ENCODE peak calls at places on chromosome 2, in nine cellular contexts. T, Q, Z, W, I, F, E, L and R are unnamed samples.
A peak's percentile ranks its signal among the peaks of the same experiment; 100 is the strongest.

GRCh38 chr2:130391872-130392670 is 36.2 kb downstream of the PTPN18 start:
- DNase-seq in Q (peak; percentile 64), W (no peak), L (peak; percentile 53), E (no peak), Z (no peak), T (no peak), F (peak; percentile 1), I (no peak), R (no peak)

GRCh38 chr2:165253178-165253577 is 14.0 kb downstream of the SCN2A start:
- DNase-seq in T (no peak), Z (no peak), W (no peak), Q (no peak), L (no peak), F (no peak), I (no peak), E (no peak), R (no peak)

GRCh38 chr2:71922501-71923142 is 225.0 kb downstream of the CYP26B1 start:
- DNase-seq in L (no peak), Q (no peak), F (no peak), E (no peak), Z (no peak), I (no peak), W (no peak), T (no peak), R (no peak)

GRCh38 chr2:241776336-241777166 is at the start of gene GAL3ST2:
- DNase-seq in Q (peak; percentile 53), I (no peak), Z (no peak), L (no peak), E (no peak), T (no peak), W (no peak), F (no peak), R (no peak)

GRCh38 chr2:67322361-67323001 is 74.7 kb upstream of the ETAA1 start:
- DNase-seq in F (no peak), Q (peak; percentile 81), W (no peak), Z (no peak), L (peak; percentile 52), E (no peak), I (peak; percentile 55), T (no peak), R (peak; percentile 16)

GRCh38 chr2:46967990-46968647 is 52.5 kb upstream of the MCFD2 start:
- DNase-seq in Q (peak; percentile 90), T (peak; percentile 33), F (no peak), E (no peak), I (peak; percentile 45), L (peak; percentile 94), Z (no peak), W (no peak), R (peak; percentile 38)

GRCh38 chr2:191263050-191263449 is 17.8 kb downstream of the MYO1B start:
- DNase-seq in I (no peak), L (peak; percentile 45), E (no peak), Q (no peak), W (no peak), T (no peak), Z (no peak), F (no peak), R (no peak)

GRCh38 chr2:229419158-229419557 is 148.1 kb upstream of the PID1 start:
- DNase-seq in T (no peak), Z (no peak), Q (no peak), W (no peak), I (no peak), F (no peak), L (peak; percentile 63), E (no peak), R (no peak)

GRCh38 chr2:195296490-195296889 is 360.5 kb upstream of the SLC39A10 start:
- DNase-seq in L (no peak), Q (no peak), I (no peak), F (no peak), E (no peak), Z (no peak), T (no peak), W (no peak), R (no peak)

GRCh38 chr2:48414980-48415764 is 114.8 kb upstream of the STON1 start:
- DNase-seq in F (no peak), Q (no peak), E (no peak), W (no peak), I (no peak), T (peak; percentile 83), Z (no peak), L (peak; percentile 66), R (no peak)

GRCh38 chr2:178796079-178796677 is 11.0 kb downstream of the TTN start:
- DNase-seq in Q (no peak), T (peak; percentile 1), L (peak; percentile 70), Z (no peak), E (no peak), F (peak; percentile 41), W (no peak), I (peak; percentile 24), R (no peak)

GRCh38 chr2:84847326-84848050 is 33.4 kb downstream of the TRABD2A start:
- DNase-seq in T (no peak), E (no peak), W (no peak), F (no peak), Q (no peak), Z (no peak), L (peak; percentile 65), I (no peak), R (no peak)

GRCh38 chr2:12534646-12535263 is 182.0 kb upstream of the TRIB2 start:
- DNase-seq in T (no peak), E (no peak), I (no peak), F (no peak), Z (no peak), W (no peak), L (peak; percentile 85), Q (no peak), R (no peak)

GRCh38 chr2:143702931-143703330 is 573.7 kb downstream of the ARHGAP15 start:
- DNase-seq in F (no peak), Z (no peak), T (no peak), W (no peak), E (no peak), Q (no peak), L (no peak), I (no peak), R (no peak)